ENCODE peak calls at places on chromosomes 7 and 10, in six cellular contexts. Q is PC-9, E is neural progenitor cell, X is fibroblast of lung, P is GM23338, N is hepatocyte. M is an unnamed sample.

GRCh38 chr10:22894714-22895113 is 33.1 kb upstream of the ARMC3 start:
- DNase-seq in Q (no peak), E (no peak), X (no peak), P (no peak), N (peak), M (peak)

GRCh38 chr7:7668708-7669107 is 28.2 kb downstream of the UMAD1 start:
- DNase-seq in Q (no peak), E (no peak), X (no peak), P (no peak), N (no peak), M (no peak)

GRCh38 chr7:99597762-99598501 is at the start of gene TMEM225B:
- DNase-seq in Q (no peak), E (no peak), X (no peak), P (peak), N (no peak), M (no peak)

GRCh38 chr10:113073549-113074189 is 123.6 kb downstream of the TCF7L2 start:
- DNase-seq in Q (peak), E (peak), X (peak), P (peak), N (peak), M (no peak)

GRCh38 chr7:69656890-69657289 is 58.6 kb downstream of the AUTS2 start:
- DNase-seq in Q (no peak), E (peak), X (no peak), P (no peak), N (no peak), M (no peak)

GRCh38 chr10:119516381-119517234 is 25.9 kb downstream of the RGS10 start:
- DNase-seq in Q (peak), E (no peak), X (no peak), P (no peak), N (no peak), M (no peak)

GRCh38 chr7:28389504-28390385 is 22.6 kb upstream of the CREB5 start:
- DNase-seq in Q (peak), E (peak), X (peak), P (peak), N (peak), M (peak)

GRCh38 chr7:44289341-44290249 is 35.8 kb downstream of the CAMK2B start:
- DNase-seq in Q (no peak), E (no peak), X (no peak), P (no peak), N (no peak), M (no peak)

GRCh38 chr7:22361795-22362194 is 4.8 kb upstream of the RAPGEF5 start:
- DNase-seq in Q (peak), E (no peak), X (peak), P (no peak), N (no peak), M (peak)

GRCh38 chr10:62186999-62187695 is 81.5 kb downstream of the RTKN2 start:
- DNase-seq in Q (no peak), E (no peak), X (peak), P (no peak), N (no peak), M (no peak)

GRCh38 chr10:47361293-47361692 is 13.1 kb downstream of the RBP3 start:
- DNase-seq in Q (no peak), E (peak), X (peak), P (peak), N (peak), M (no peak)

GRCh38 chr7:83739527-83739926 is 90.6 kb upstream of the SEMA3E start:
- DNase-seq in Q (no peak), E (no peak), X (no peak), P (no peak), N (no peak), M (no peak)

GRCh38 chr7:187237-187927 is 5.0 kb upstream of the FAM20C start:
- DNase-seq in Q (no peak), E (peak), X (no peak), P (peak), N (no peak), M (no peak)

GRCh38 chr10:11230706-11231105 is 213.0 kb downstream of the CELF2 start:
- DNase-seq in Q (no peak), E (no peak), X (no peak), P (no peak), N (no peak), M (no peak)

DNA sequence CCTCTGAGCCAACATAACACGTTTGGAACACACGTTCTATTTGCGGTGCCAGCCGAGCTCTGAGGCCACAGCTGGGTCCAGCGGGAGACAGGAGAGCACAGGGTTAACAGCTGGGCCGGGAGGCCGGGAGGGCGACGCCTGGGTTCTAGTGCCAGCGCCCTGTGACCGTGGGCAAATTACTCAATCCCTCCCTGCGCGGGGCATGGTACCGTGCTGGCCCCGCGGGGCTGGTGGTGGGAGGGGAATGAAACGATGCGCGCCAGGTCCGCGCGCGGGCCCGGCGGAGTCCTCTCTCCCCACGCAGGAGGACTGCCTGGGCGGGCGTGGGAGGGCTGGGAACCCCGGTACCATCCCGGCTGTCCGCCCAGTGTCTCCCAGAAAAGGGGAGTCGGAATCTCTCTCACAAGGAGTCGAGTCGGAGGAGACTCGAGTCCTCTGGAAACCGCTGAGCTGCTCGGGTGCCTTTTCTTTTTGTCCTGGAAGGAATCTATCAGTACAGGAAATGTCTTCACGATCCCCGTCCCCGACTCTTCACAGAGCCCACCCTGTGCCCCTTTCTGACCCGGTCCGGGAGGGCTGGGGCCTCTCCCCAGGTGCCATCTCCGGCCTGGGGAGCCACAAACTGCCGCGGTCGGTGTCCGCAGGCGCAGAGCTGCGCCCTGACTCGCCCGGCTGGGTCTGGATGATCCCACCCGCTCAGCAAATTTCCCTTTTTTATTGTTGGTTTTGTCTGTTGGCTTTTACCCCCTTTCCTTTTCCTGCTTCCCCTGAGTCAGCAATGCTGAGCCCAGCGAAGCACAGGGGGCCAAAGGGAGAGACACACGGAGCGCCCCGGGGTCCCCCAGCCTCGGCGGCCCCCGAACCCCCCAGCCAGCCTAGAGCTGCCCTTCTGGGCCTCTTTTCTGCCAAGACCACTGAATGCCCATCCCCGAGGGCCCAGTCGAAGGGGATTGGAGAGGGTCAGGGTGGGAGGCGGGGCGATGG is 30.7 kb downstream of the LEP start:
- DNase-seq in Q (no peak), E (no peak), X (no peak), P (peak), N (no peak), M (no peak)
- TF ChIP-seq EZH2 in Q (no peak), E (no peak), X (no peak), P (no peak), N (no peak), M (no peak)

GRCh38 chr10:6543431-6544005 is 36.6 kb downstream of the PRKCQ start:
- DNase-seq in Q (no peak), E (no peak), X (no peak), P (no peak), N (no peak), M (no peak)
- H2AFZ ChIP-seq in Q (no peak), E (peak), X (no peak), P (no peak), N (peak), M (no peak)

DNA sequence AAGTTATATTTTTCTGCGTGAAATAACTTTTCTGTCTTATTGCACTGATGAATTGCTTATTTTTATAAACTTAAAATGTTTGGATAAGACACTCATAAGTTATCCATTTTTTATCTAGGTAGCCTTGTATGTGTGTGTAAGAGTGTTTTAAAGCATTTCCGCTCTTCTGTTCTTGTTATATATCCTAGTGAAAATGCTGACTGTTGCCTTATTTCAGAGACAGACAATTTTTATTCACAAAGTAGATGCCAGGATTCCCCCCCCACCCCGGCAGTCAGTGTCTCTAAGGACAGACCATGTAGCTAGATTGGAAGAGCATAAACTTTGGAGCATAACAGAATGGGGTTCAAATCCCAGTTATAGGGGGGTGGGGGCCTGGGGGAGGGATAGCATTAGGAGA is 1.6 kb downstream of the SMC3 start:
- DNase-seq in Q (no peak), E (no peak), X (no peak), P (no peak), N (no peak), M (no peak)
- H3K4me2 ChIP-seq in Q (peak), E (peak), X (peak), P (peak), N (peak), M (peak)

GRCh38 chr10:37344413-37344812 is 219.0 kb downstream of the ANKRD30A start:
- DNase-seq in Q (no peak), E (no peak), X (no peak), P (no peak), N (no peak), M (no peak)
- TF ChIP-seq EZH2 in Q (no peak), E (no peak), X (no peak), P (no peak), N (no peak), M (no peak)

DNA sequence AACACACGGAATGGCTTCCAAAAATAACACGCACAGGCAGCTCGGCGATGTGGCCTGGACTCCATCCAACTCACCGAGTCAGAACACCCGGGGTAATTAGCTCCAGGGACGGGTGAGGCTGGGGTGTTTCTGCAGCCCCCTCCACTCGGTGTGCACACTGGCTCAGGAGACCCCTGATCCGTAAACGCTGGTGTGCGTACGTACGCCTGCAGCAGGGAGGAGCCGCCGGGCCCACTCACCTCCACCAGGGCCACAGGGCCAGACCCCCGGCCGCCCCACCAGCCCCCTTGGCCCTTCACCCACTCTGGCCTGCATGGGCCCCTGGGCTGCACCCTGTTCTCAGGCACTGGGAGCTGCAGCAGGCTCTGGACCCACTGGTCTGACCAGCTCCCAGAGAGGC is 22.4 kb upstream of the UTF1 start:
- DNase-seq in Q (no peak), E (no peak), X (no peak), P (no peak), N (no peak), M (no peak)
- H2AFZ ChIP-seq in Q (no peak), E (no peak), X (no peak), P (no peak), N (no peak), M (no peak)

M was measured in mammary epithelial cell.